ENCODE peak calls at places on chromosomes 3 and 15, in four cellular contexts. K is psoas muscle; S is stomach; V is CD4-positive, CD25-positive, alpha-beta regulatory T cell. Z is an unnamed sample.
A peak's percentile ranks its signal among the peaks of the same experiment; 100 is the strongest.

GRCh38 chr3:13451301-13451673 is 28.8 kb upstream of the HDAC11 start:
- DNase-seq in K (no peak), S (no peak), V (no peak), Z (no peak)

GRCh38 chr15:65558336-65558735 is 28.1 kb downstream of the HACD3 start:
- DNase-seq in K (no peak), S (no peak), V (no peak), Z (no peak)

GRCh38 chr3:184338538-184338945 is 1.1 kb downstream of the FAM131A start:
- DNase-seq in K (peak; percentile 85), S (peak; percentile 57), V (no peak), Z (peak; percentile 89)

GRCh38 chr3:43345246-43345645 is 58.9 kb downstream of the SNRK start:
- DNase-seq in K (no peak), S (no peak), V (no peak), Z (no peak)

GRCh38 chr15:95086543-95087252 is 855.3 kb downstream of the MCTP2 start:
- DNase-seq in K (no peak), S (no peak), V (no peak), Z (no peak)

GRCh38 chr3:197003461-197004385 is 25.9 kb downstream of the MELTF start:
- DNase-seq in K (peak; percentile 35), S (peak; percentile 44), V (no peak), Z (peak; percentile 76)

GRCh38 chr3:106093616-106094015 is 224.8 kb upstream of the CBLB start:
- DNase-seq in K (no peak), S (no peak), V (no peak), Z (no peak)

GRCh38 chr3:186882125-186882524 is 39.6 kb downstream of the ADIPOQ start:
- DNase-seq in K (no peak), S (no peak), V (no peak), Z (no peak)

GRCh38 chr15:66819084-66819483 is 117.0 kb downstream of the SMAD6 start:
- DNase-seq in K (no peak), S (no peak), V (no peak), Z (no peak)

GRCh38 chr3:113104746-113105479 is 106.4 kb upstream of the BOC start:
- DNase-seq in K (peak; percentile 17), S (no peak), V (no peak), Z (no peak)

GRCh38 chr15:83904107-83904720 is 250.3 kb downstream of the ADAMTSL3 start:
- DNase-seq in K (no peak), S (no peak), V (no peak), Z (peak; percentile 47)

GRCh38 chr3:31533169-31533870 is 595 bp downstream of the STT3B start:
- DNase-seq in K (peak; percentile 64), S (peak; percentile 52), V (peak; percentile 67), Z (peak; percentile 74)

GRCh38 chr3:73513260-73513659 is 111.5 kb downstream of the PDZRN3 start:
- DNase-seq in K (no peak), S (peak; percentile 64), V (no peak), Z (no peak)

GRCh38 chr3:41129731-41130130 is 69.6 kb upstream of the CTNNB1 start:
- DNase-seq in K (no peak), S (no peak), V (no peak), Z (no peak)

GRCh38 chr15:67188551-67189218 is 65.8 kb downstream of the AAGAB start:
- DNase-seq in K (no peak), S (no peak), V (no peak), Z (no peak)

GRCh38 chr3:195913382-195913781 is 5.0 kb upstream of the TNK2 start:
- DNase-seq in K (no peak), S (no peak), V (no peak), Z (peak; percentile 34)

GRCh38 chr15:60523056-60523455 is 44.1 kb upstream of the ICE2 start:
- DNase-seq in K (no peak), S (no peak), V (no peak), Z (no peak)

GRCh38 chr15:69668963-69669362 is 216.3 kb downstream of the RPLP1 start:
- DNase-seq in K (no peak), S (peak; percentile 31), V (no peak), Z (peak; percentile 58)

GRCh38 chr3:30343067-30343831 is 263.2 kb upstream of the TGFBR2 start:
- DNase-seq in K (no peak), S (no peak), V (no peak), Z (no peak)

GRCh38 chr15:40343512-40343911 is 2.8 kb upstream of the CCDC9B start:
- DNase-seq in K (no peak), S (no peak), V (no peak), Z (peak; percentile 87)

GRCh38 chr15:59976480-59976879 is 27.6 kb upstream of the FOXB1 start:
- DNase-seq in K (no peak), S (no peak), V (peak; percentile 86), Z (no peak)

GRCh38 chr15:58546635-58547627 is 115.1 kb downstream of the LIPC start:
- DNase-seq in K (peak; percentile 59), S (peak; percentile 44), V (no peak), Z (peak; percentile 83)

GRCh38 chr3:124395584-124396340 is 334.5 kb upstream of the UMPS start:
- DNase-seq in K (no peak), S (no peak), V (no peak), Z (no peak)

GRCh38 chr3:144760831-144761230 is 789.2 kb downstream of the DIPK2A start:
- DNase-seq in K (no peak), S (peak; percentile 41), V (no peak), Z (no peak)
- H3K27ac ChIP-seq in K (no peak overlapping the region), S (no peak overlapping the region), V (no peak overlapping the region), Z (no peak overlapping the region)

DNA sequence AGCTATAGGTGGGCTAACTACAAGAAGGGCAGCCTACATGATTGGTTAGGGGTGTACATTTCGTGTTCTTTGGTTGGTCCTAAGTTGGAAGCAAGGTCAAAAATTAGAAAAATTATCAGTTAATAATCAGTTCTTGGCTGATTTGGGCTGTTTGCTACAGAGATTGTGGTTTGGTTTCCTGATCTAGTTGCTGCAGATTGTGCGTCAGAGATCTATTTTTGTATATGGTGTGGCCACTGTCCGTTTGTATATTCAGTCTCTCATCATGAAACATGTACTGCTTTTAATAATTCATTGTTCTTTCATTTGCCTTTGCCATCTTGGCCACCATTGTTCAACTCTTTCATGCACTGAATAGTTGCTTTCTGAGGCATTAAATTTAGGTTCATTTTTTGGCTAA is 80.9 kb downstream of the LRRC3B start:
- DNase-seq in K (no peak), S (no peak), V (no peak), Z (no peak)
- H3K27ac ChIP-seq in K (no peak overlapping the region), S (no peak overlapping the region), V (no peak overlapping the region), Z (no peak overlapping the region)

GRCh38 chr3:71446260-71446659 is 137.3 kb downstream of the FOXP1 start:
- DNase-seq in K (no peak), S (no peak), V (no peak), Z (no peak)

GRCh38 chr3:71444861-71445259 is 138.7 kb downstream of the FOXP1 start:
- DNase-seq in K (no peak), S (no peak), V (no peak), Z (no peak)

GRCh38 chr3:71447803-71448202 is 135.7 kb downstream of the FOXP1 start:
- DNase-seq in K (no peak), S (no peak), V (no peak), Z (no peak)

GRCh38 chr3:71446734-71447133 is 136.8 kb downstream of the FOXP1 start:
- DNase-seq in K (no peak), S (no peak), V (no peak), Z (no peak)

DNA sequence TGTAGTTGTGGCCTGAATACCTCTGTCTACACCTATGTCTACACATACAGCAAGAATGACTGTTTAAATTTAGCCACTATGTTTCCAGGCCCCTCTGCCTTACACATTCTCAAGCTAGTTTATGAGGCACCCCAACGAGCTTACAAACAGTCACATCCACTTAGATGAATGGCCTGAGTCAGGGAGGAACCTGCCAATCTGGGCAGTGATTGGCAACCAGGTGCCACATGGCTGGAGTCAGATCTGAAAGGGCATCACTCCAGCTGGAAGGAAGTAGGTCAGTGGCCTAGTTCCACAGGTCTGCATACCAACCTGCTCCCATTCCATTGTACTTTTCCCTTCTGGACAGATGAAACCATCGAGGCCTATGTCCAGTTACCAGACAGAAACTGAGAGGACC is 136.3 kb downstream of the FOXP1 start:
- DNase-seq in K (no peak), S (no peak), V (no peak), Z (no peak)
- H3K27ac ChIP-seq in K (peak overlapping the region; percentile 32), S (no peak overlapping the region), V (peak overlapping the region; percentile 92), Z (no peak overlapping the region)

GRCh38 chr3:151086484-151087456 is 1.3 kb downstream of the MED12L start:
- DNase-seq in K (peak; percentile 71), S (peak; percentile 67), V (peak; percentile 11), Z (peak; percentile 89)
- H3K27ac ChIP-seq in K (no peak overlapping the region), S (peak overlapping the region; percentile 47), V (no peak overlapping the region), Z (no peak overlapping the region)

GRCh38 chr15:90910441-90911301 is 7.6 kb downstream of the MAN2A2 start:
- DNase-seq in K (no peak), S (no peak), V (no peak), Z (no peak)
- H3K27ac ChIP-seq in K (no peak overlapping the region), S (no peak overlapping the region), V (no peak overlapping the region), Z (no peak overlapping the region)

DNA sequence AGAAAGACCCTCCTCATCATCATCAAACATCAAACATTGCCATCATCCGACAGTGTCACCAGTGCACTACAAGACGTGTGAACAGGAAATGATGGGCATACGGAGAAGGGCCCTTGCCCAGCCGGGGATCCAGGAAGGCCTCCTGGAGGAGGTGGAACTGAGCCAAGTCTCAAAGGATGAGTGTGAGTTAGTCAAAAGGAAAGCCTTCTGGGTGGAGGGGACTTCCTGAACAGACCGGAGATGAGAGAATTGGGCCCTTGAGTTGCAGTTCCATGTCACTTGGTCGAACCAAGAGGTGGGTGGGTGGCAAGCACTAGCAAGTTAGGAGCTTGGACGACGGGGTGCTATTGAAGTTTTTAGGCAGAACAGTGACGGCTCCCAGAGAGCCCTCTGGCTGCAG is 8.5 kb downstream of the SEMA4B start:
- DNase-seq in K (no peak), S (no peak), V (no peak), Z (peak; percentile 24)
- H3K27ac ChIP-seq in K (no peak overlapping the region), S (peak overlapping the region; percentile 84), V (no peak overlapping the region), Z (no peak overlapping the region)

GRCh38 chr3:171442184-171442583 is 18.0 kb downstream of the TNIK start:
- DNase-seq in K (no peak), S (no peak), V (no peak), Z (no peak)
- H3K27ac ChIP-seq in K (no peak overlapping the region), S (no peak overlapping the region), V (no peak overlapping the region), Z (no peak overlapping the region)